ENCODE peak calls at places on chromosomes 11 and 22, in seven cellular contexts. J, P, L, H, W, Q and O are unnamed samples.

GRCh38 chr11:134841972-134842371 is 429.9 kb upstream of the B3GAT1 start:
- ATAC-seq in J (no peak), P (no peak), L (no peak), H (no peak), W (no peak), Q (no peak), O (no peak)

GRCh38 chr11:129283141-129283540 is 91.0 kb upstream of the ARHGAP32 start:
- ATAC-seq in J (no peak), P (peak), L (no peak), H (no peak), W (peak), Q (peak), O (no peak)

GRCh38 chr22:49301398-49302149 is 526.1 kb downstream of the BRD1 start:
- ATAC-seq in J (no peak), P (no peak), L (no peak), H (no peak), W (no peak), Q (no peak), O (no peak)

GRCh38 chr22:19098157-19098556 is 24.1 kb downstream of the DGCR2 start:
- ATAC-seq in J (no peak), P (no peak), L (peak), H (no peak), W (peak), Q (peak), O (no peak)

GRCh38 chr22:40674274-40674673 is 5.0 kb upstream of the MCHR1 start:
- ATAC-seq in J (no peak), P (no peak), L (no peak), H (no peak), W (no peak), Q (no peak), O (no peak)

GRCh38 chr22:31439805-31440204 is 40.4 kb downstream of the DRG1 start:
- ATAC-seq in J (no peak), P (no peak), L (no peak), H (no peak), W (no peak), Q (no peak), O (no peak)

GRCh38 chr11:108559904-108560303 is 33.7 kb downstream of the EXPH5 start:
- ATAC-seq in J (no peak), P (no peak), L (no peak), H (no peak), W (no peak), Q (peak), O (no peak)

GRCh38 chr11:86592047-86592564 is 80.3 kb downstream of the ME3 start:
- ATAC-seq in J (no peak), P (no peak), L (peak), H (peak), W (peak), Q (peak), O (no peak)

GRCh38 chr11:35971841-35972422 is 28.1 kb downstream of the LDLRAD3 start:
- ATAC-seq in J (no peak), P (no peak), L (no peak), H (no peak), W (no peak), Q (no peak), O (no peak)

GRCh38 chr11:108853864-108854263 is 189.0 kb downstream of the DDX10 start:
- ATAC-seq in J (peak), P (peak), L (no peak), H (no peak), W (peak), Q (no peak), O (no peak)